ENCODE peak calls at places on chromosomes 6 and 20, in ten cellular contexts. X is H54, N is lower leg skin, S is H1, O is ovary, H is sigmoid colon, M is transverse colon, L is HCT116, C is GM12892, K is right lobe of liver. Z is an unnamed sample.

GRCh38 chr6:158970640-158971291 is 29.2 kb downstream of the RSPH3 start:
- DNase-seq in X (no peak), N (no peak), S (no peak), O (no peak), H (no peak), M (no peak), L (no peak), C (no peak), K (no peak), Z (no peak)

GRCh38 chr20:53735536-53736050 is 142.0 kb upstream of the ZNF217 start:
- DNase-seq in X (peak; percentile 67), N (no peak), S (no peak), O (no peak), H (no peak), M (no peak), L (no peak), C (no peak), K (no peak), Z (no peak)

GRCh38 chr6:135651964-135652755 is 154.6 kb upstream of the AHI1 start:
- DNase-seq in X (no peak), N (no peak), S (no peak), O (no peak), H (no peak), M (no peak), L (no peak), C (no peak), K (no peak), Z (no peak)

GRCh38 chr6:1574895-1575212 is 34.9 kb upstream of the FOXC1 start:
- DNase-seq in X (no peak), N (no peak), S (no peak), O (no peak), H (no peak), M (no peak), L (no peak), C (no peak), K (no peak), Z (no peak)

GRCh38 chr6:27839303-27840081 is 72.7 kb downstream of the OR2B2 start:
- DNase-seq in X (peak; percentile 33), N (no peak), S (no peak), O (peak; percentile 30), H (no peak), M (peak; percentile 65), L (no peak), C (no peak), K (peak; percentile 54), Z (no peak)

GRCh38 chr6:38215225-38215624 is 395.7 kb downstream of the ZFAND3 start:
- DNase-seq in X (no peak), N (no peak), S (no peak), O (no peak), H (no peak), M (no peak), L (no peak), C (no peak), K (no peak), Z (peak; percentile 70)

GRCh38 chr6:20991910-20992309 is 457.7 kb downstream of the CDKAL1 start:
- DNase-seq in X (no peak), N (no peak), S (no peak), O (no peak), H (no peak), M (no peak), L (no peak), C (no peak), K (no peak), Z (no peak)

GRCh38 chr6:29815118-29815750 is 12.4 kb upstream of the HLA-G start:
- DNase-seq in X (no peak), N (no peak), S (no peak), O (no peak), H (no peak), M (no peak), L (no peak), C (no peak), K (no peak), Z (no peak)

GRCh38 chr6:169647637-169648036 is 54.2 kb downstream of the WDR27 start:
- DNase-seq in X (no peak), N (no peak), S (no peak), O (no peak), H (peak; percentile 50), M (no peak), L (no peak), C (no peak), K (no peak), Z (no peak)

GRCh38 chr20:18279231-18279630 is 9.1 kb upstream of the ZNF133 start:
- DNase-seq in X (no peak), N (no peak), S (no peak), O (no peak), H (no peak), M (no peak), L (no peak), C (no peak), K (no peak), Z (no peak)

GRCh38 chr6:138509371-138509770 is 10.1 kb upstream of the NHSL1 start:
- DNase-seq in X (no peak), N (no peak), S (no peak), O (no peak), H (peak; percentile 65), M (peak; percentile 72), L (peak; percentile 44), C (no peak), K (no peak), Z (no peak)

GRCh38 chr20:41111578-41111951 is 25.8 kb upstream of the PLCG1 start:
- DNase-seq in X (no peak), N (no peak), S (no peak), O (no peak), H (no peak), M (no peak), L (no peak), C (no peak), K (no peak), Z (no peak)

GRCh38 chr6:142088858-142089216 is 43.9 kb upstream of the GJE1 start:
- DNase-seq in X (no peak), N (no peak), S (no peak), O (no peak), H (no peak), M (no peak), L (no peak), C (no peak), K (peak; percentile 32), Z (no peak)

GRCh38 chr6:168121308-168121665 is 42.3 kb upstream of the FRMD1 start:
- DNase-seq in X (no peak), N (peak; percentile 70), S (no peak), O (no peak), H (peak; percentile 21), M (no peak), L (no peak), C (no peak), K (no peak), Z (no peak)

GRCh38 chr6:26543953-26544352 is 5.8 kb downstream of the HMGN4 start:
- DNase-seq in X (no peak), N (no peak), S (no peak), O (no peak), H (no peak), M (no peak), L (no peak), C (no peak), K (no peak), Z (no peak)

DNA sequence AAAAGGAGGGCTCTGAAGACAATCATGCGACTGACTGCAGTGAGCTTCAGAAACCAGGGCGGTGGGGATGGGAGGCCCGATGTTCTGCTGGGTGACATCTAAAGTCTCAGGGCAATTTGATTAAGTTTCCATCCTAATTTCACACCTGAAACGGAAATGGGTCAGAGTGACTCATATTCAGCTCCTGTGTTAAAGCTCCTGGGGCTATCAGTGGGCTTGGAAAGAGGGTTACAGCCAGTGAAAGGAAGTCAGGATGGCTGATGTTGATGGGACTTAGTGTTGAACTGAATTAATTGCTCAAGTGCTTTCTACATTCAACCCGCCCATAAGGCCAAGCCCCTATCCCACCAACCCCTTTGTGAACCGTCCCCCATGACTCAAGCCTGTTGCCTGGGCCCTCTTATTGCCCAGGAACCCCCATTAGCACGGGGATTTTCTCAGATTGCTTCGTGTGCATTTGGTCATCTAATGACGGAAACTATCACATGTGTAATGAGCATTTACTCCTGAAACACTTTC is 47.1 kb upstream of the TBC1D7 start:
- DNase-seq in X (no peak), N (no peak), S (no peak), O (no peak), H (no peak), M (no peak), L (no peak), C (peak; percentile 37), K (no peak), Z (no peak)
- TF ChIP-seq POLR2A in X (no peak), N (no peak), S (no peak), O (no peak), H (no peak), M (no peak), L (no peak), C (no peak), K (no peak), Z (no peak)

GRCh38 chr6:107847844-107848802 is 24.0 kb upstream of the SCML4 start:
- DNase-seq in X (peak; percentile 73), N (peak; percentile 97), S (peak; percentile 50), O (peak; percentile 85), H (peak; percentile 91), M (peak; percentile 88), L (peak; percentile 34), C (peak; percentile 75), K (peak; percentile 90), Z (peak; percentile 95)
- TF ChIP-seq POLR2A in X (no peak), N (no peak), S (no peak), O (no peak), H (no peak), M (no peak), L (no peak), C (no peak), K (peak; percentile 41), Z (no peak)

DNA sequence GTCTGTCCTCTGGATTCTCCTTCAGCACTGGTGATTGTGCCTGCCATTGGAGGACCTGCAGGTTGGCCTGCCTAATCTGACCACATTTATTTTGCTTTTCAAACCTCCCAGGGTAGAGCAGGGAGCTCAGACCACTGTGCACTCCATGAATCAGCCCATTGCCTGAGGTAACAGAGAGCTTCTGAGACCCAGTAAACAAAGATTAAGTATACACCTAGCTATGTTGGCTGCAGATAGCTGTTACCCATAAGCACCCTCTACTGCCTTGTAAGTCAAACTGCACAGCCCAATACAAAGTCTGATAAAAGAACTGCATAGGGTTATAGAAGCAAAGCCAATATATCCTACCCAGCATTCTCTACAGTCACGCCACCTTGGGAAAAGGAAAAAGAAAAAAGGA is 338.7 kb downstream of the HTR1B start:
- DNase-seq in X (no peak), N (no peak), S (no peak), O (no peak), H (no peak), M (no peak), L (no peak), C (no peak), K (no peak), Z (no peak)
- TF ChIP-seq POLR2A in X (no peak), N (no peak), S (no peak), O (no peak), H (no peak), M (no peak), L (no peak), C (no peak), K (no peak), Z (no peak)

DNA sequence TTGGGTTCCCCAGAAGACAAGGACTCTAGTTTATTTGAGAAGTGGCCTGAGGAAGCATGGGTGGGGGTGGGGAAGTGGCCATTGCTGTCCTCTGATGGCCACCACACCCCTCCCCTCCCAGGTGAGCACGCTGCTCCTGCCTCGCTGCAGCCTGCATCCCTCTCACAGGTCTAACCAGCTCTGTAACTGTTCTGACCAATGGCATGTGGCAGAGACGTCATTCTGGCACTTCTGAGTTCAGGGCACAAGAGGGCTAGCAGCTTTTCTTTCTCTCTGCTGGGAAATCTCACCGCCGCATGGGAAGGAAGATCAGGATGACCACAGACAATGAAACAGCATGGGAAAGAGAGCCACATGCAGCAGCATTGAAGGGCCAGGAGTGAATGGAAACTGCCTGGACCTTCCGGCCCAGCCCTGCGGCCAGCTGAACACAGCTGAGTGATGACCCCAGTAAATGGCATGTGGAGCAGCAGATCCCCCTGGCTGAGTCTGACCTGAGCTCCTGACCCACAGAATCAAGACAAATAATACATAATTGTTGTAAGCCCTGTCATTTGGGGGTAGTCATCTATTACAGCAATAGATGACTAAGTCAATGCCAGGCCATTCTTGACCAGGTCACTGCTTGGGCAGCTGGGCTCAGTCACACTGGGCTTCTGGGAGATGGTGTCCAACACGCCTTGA is 179.8 kb downstream of the LINC00237 start:
- DNase-seq in X (no peak), N (no peak), S (no peak), O (no peak), H (no peak), M (no peak), L (no peak), C (no peak), K (no peak), Z (no peak)
- TF ChIP-seq POLR2A in X (no peak), N (no peak), S (no peak), O (no peak), H (no peak), M (no peak), L (no peak), C (no peak), K (no peak), Z (no peak)